ENCODE peak calls at places on chromosomes 16 and 17, in nine cellular contexts. Q is NCI-H146, B is NCI-H510A treated with DMSO at 0.1 percent for 48 hours, X is A549, M is activated T-cell treated with anti-CD3 and anti-CD28 coated beads for 48 hours, T is fibroblast of mammary gland, H is gastrocnemius medialis, Z is upper lobe of right lung, F is cardiac septum. A is an unnamed sample.

GRCh38 chr16:46889942-46890300 is 5.8 kb downstream of the GPT2 start:
- DNase-seq in Q (no peak), B (no peak), X (no peak), M (no peak), T (no peak), H (no peak), Z (no peak), F (no peak), A (no peak)

GRCh38 chr16:89945654-89946053 is 2.9 kb upstream of the DEF8 start:
- DNase-seq in Q (no peak), B (no peak), X (no peak), M (no peak), T (no peak), H (no peak), Z (no peak), F (no peak), A (no peak)

GRCh38 chr16:48479955-48480354 is 94.7 kb upstream of the SIAH1 start:
- DNase-seq in Q (no peak), B (no peak), X (no peak), M (no peak), T (peak), H (no peak), Z (no peak), F (no peak), A (no peak)

GRCh38 chr17:63984651-63985386 is 12.1 kb upstream of the SCN4A start:
- DNase-seq in Q (peak), B (no peak), X (peak), M (no peak), T (peak), H (peak), Z (no peak), F (no peak), A (peak)

GRCh38 chr16:55471448-55472097 is 7.4 kb upstream of the MMP2 start:
- DNase-seq in Q (no peak), B (no peak), X (peak), M (peak), T (peak), H (no peak), Z (no peak), F (no peak), A (peak)

GRCh38 chr17:19619705-19620325 is 28.7 kb upstream of the ALDH3A2 start:
- DNase-seq in Q (no peak), B (no peak), X (peak), M (no peak), T (no peak), H (no peak), Z (no peak), F (no peak), A (no peak)

GRCh38 chr17:55576237-55576998 is 65.2 kb upstream of the SMIM36 start:
- DNase-seq in Q (no peak), B (no peak), X (peak), M (no peak), T (peak), H (no peak), Z (no peak), F (no peak), A (peak)

GRCh38 chr17:61399131-61400057 is at the start of gene TBX2:
- DNase-seq in Q (peak), B (no peak), X (peak), M (no peak), T (peak), H (peak), Z (peak), F (no peak), A (peak)

GRCh38 chr16:10736926-10737625 is 6.6 kb upstream of the NUBP1 start:
- DNase-seq in Q (peak), B (peak), X (peak), M (peak), T (peak), H (peak), Z (no peak), F (no peak), A (peak)

GRCh38 chr16:19184823-19185509 is 16.9 kb downstream of the SYT17 start:
- DNase-seq in Q (no peak), B (no peak), X (no peak), M (no peak), T (peak), H (no peak), Z (no peak), F (no peak), A (peak)

GRCh38 chr17:81641825-81642489 is 5.0 kb downstream of the TSPAN10 start:
- DNase-seq in Q (no peak), B (no peak), X (peak), M (no peak), T (peak), H (no peak), Z (no peak), F (no peak), A (peak)

GRCh38 chr16:70523013-70523620 is at the start of gene COG4:
- DNase-seq in Q (peak), B (peak), X (peak), M (peak), T (peak), H (peak), Z (peak), F (peak), A (peak)

GRCh38 chr17:38789185-38789584 is 10.2 kb downstream of the PIP4K2B start:
- DNase-seq in Q (no peak), B (no peak), X (no peak), M (no peak), T (peak), H (no peak), Z (no peak), F (no peak), A (peak)

GRCh38 chr17:40436631-40437030 is 6.6 kb upstream of the IGFBP4 start:
- DNase-seq in Q (no peak), B (no peak), X (no peak), M (no peak), T (no peak), H (no peak), Z (no peak), F (no peak), A (no peak)

GRCh38 chr17:83117594-83117993 is 38.2 kb downstream of the METRNL start:
- DNase-seq in Q (no peak), B (no peak), X (no peak), M (no peak), T (no peak), H (no peak), Z (no peak), F (no peak), A (no peak)